ENCODE peak calls at places on chromosome 3, in four cellular contexts. D, F, B and H are unnamed samples.

GRCh38 chr3:111858641-111859040 is 424 bp upstream of the PHLDB2 start:
- DNase-seq in D (no peak), F (no peak), B (no peak), H (no peak)

GRCh38 chr3:157201648-157202278 is 41.8 kb upstream of the CCNL1 start:
- DNase-seq in D (no peak), F (peak; percentile 69), B (peak; percentile 61), H (peak; percentile 28)

GRCh38 chr3:157493627-157494550 is 9.3 kb downstream of the VEPH1 start:
- DNase-seq in D (no peak), F (peak; percentile 85), B (peak; percentile 55), H (peak; percentile 30)

GRCh38 chr3:161274691-161275298 is 53.7 kb downstream of the NMD3 start:
- DNase-seq in D (no peak), F (peak; percentile 66), B (peak; percentile 59), H (peak; percentile 55)

GRCh38 chr3:139561959-139562676 is 22.6 kb upstream of the RBP1 start:
- DNase-seq in D (no peak), F (peak; percentile 55), B (peak; percentile 62), H (peak; percentile 45)

GRCh38 chr3:70871909-70872656 is 559.6 kb upstream of the MDFIC2 start:
- DNase-seq in D (no peak), F (peak; percentile 93), B (peak; percentile 63), H (peak; percentile 20)

GRCh38 chr3:30752961-30753360 is 141.5 kb downstream of the GADL1 start:
- DNase-seq in D (peak; percentile 31), F (peak; percentile 87), B (peak; percentile 87), H (peak; percentile 78)

GRCh38 chr3:14680716-14681115 is 5.8 kb downstream of the C3orf20 start:
- DNase-seq in D (no peak), F (peak; percentile 8), B (no peak), H (no peak)

GRCh38 chr3:173938159-173938558 is 540.6 kb downstream of the NLGN1 start:
- DNase-seq in D (no peak), F (peak; percentile 71), B (peak; percentile 23), H (peak; percentile 2)

GRCh38 chr3:72446406-72447058 is 401.7 kb downstream of the SHQ1 start:
- DNase-seq in D (no peak), F (peak; percentile 33), B (peak; percentile 43), H (peak; percentile 58)

GRCh38 chr3:135964160-135964955 is 1.2 kb upstream of the PPP2R3A start:
- DNase-seq in D (no peak), F (no peak), B (no peak), H (no peak)

DNA sequence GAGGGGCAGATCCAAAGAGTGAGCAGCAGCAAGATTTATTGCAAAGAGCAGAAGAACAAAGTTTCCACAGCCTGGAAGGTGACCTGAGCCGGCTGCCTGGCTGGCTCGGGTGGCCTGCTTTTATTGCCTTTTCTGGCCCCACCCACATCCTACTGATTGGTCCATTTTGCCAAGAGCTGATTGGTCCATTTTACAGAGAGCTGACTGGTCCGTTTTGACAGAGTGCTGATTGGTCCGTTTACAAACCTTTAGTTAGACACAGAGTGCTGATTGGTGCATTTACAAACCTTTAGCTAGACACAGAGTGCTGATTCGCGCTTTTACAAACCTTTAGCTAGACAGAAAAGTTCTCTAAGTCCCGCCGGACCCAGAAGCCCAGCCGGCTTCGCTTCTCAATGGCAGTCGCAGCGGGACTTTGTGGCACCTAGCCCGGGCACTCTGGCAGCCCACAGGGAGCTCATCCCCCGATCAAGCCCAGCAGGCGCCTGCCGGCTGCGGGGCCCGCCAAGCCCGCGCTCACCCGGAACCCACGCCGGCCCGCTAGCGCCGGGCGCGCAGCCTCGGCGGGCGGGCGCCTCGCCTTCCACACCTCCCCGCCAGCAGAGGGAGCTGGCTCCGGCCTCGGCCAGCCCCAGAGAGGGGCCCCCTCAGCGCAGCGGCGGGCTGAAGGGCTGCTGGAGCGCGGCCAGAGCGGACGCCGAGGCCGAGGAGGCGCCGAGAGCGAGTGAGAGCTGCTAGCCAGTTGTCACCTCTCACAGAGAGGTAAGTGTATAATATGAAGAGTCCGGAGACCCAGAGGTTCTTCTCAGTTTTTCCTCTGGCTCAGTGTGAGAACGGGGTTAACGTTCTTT is 339.2 kb downstream of the CHL1 start:
- DNase-seq in D (peak; percentile 41), F (peak; percentile 61), B (peak; percentile 19), H (peak; percentile 54)
- H3K4me3 ChIP-seq in D (peak overlapping the region; percentile 54), F (peak overlapping the region; percentile 41), B (peak overlapping the region; percentile 38), H (peak overlapping the region; percentile 52)

DNA sequence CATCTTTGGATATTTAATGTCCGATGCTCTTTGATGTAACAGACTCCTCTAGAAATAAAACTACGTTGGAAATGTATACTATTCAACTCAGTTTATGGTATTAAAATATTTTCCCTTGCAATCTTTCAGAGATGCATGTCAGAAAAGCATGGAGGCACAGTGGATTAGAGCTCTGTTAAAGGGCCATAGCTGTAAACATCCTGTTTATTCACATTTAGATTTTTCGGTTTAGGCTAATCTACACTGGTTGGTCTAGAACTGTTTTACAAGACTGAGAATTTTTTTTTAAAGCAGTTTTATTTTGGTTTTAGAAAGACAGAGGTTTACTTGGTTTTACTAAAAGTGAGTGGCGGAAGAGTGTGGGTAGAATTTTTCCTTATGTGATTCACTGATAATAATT is 132.0 kb downstream of the IL1RAP start:
- DNase-seq in D (no peak), F (no peak), B (no peak), H (no peak)
- H3K4me3 ChIP-seq in D (no peak overlapping the region), F (no peak overlapping the region), B (no peak overlapping the region), H (no peak overlapping the region)

GRCh38 chr3:77041756-77042155 is 1.9 kb downstream of the ROBO2 start:
- DNase-seq in D (no peak), F (peak; percentile 2), B (no peak), H (no peak)
- H3K4me3 ChIP-seq in D (no peak overlapping the region), F (no peak overlapping the region), B (no peak overlapping the region), H (no peak overlapping the region)

DNA sequence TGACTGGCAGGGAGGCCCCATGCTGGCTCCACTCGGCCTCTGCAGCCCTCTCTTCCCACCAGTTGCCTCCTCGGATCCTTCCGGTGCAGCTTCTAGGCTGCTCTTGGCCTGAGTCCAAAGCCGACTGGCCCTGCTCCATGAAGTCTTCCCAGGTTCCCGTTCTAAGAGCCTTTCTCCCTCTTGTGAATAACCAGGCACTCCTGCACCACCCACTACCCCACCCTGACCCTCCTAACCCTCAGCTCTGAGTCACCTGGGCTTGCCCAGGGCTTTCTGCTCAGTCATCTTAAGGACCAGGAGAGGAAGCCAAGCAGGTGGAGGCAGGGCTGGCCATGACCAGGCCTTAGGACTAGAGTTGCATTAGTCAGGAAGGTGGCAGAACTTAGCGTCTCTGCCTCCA is 28.1 kb upstream of the CNBP start:
- DNase-seq in D (peak; percentile 72), F (peak; percentile 83), B (peak; percentile 99), H (peak; percentile 99)
- H3K4me3 ChIP-seq in D (peak overlapping the region; percentile 41), F (no peak overlapping the region), B (no peak overlapping the region), H (no peak overlapping the region)